ENCODE peak calls at places on chromosome 17, in nine cellular contexts. One of them, this sample, is unnamed. For H3K4me1, the result is how much of the 10 kb centered on the place peaks cover.

GRCh38 chr17:35804658-35805192 is 4.6 kb upstream of the TAF15 start:
- DNase-seq in gastrocnemius medialis: no peak
- DNase-seq in psoas muscle: no peak
- DNase-seq in esophagus squamous epithelium: no peak
- DNase-seq in adrenal gland: peak
- DNase-seq in IMR-90: peak
- DNase-seq in ovary: no peak
- DNase-seq in H9: peak
- DNase-seq in prostate gland: peak
- DNase-seq in this sample: peak

GRCh38 chr17:80992948-80993624 is 1.4 kb downstream of the CHMP6 start:
- DNase-seq in gastrocnemius medialis: no peak
- DNase-seq in adrenal gland: no peak
- DNase-seq in ovary: peak
- DNase-seq in IMR-90: no peak
- DNase-seq in psoas muscle: no peak
- DNase-seq in prostate gland: no peak
- DNase-seq in esophagus squamous epithelium: no peak
- DNase-seq in H9: no peak
- DNase-seq in this sample: no peak

GRCh38 chr17:12952012-12952411 is 65.8 kb downstream of the ELAC2 start:
- DNase-seq in IMR-90: no peak
- DNase-seq in esophagus squamous epithelium: no peak
- DNase-seq in gastrocnemius medialis: no peak
- DNase-seq in ovary: no peak
- DNase-seq in adrenal gland: no peak
- DNase-seq in prostate gland: no peak
- DNase-seq in psoas muscle: no peak
- DNase-seq in H9: no peak
- DNase-seq in this sample: no peak

GRCh38 chr17:69967910-69968411 is 107.1 kb upstream of the KCNJ16 start:
- DNase-seq in ovary: no peak
- DNase-seq in psoas muscle: no peak
- DNase-seq in adrenal gland: no peak
- DNase-seq in gastrocnemius medialis: no peak
- DNase-seq in prostate gland: no peak
- DNase-seq in IMR-90: peak
- DNase-seq in esophagus squamous epithelium: no peak
- DNase-seq in H9: no peak
- DNase-seq in this sample: no peak

GRCh38 chr17:59373879-59374495 is 42.5 kb downstream of the YPEL2 start:
- DNase-seq in ovary: no peak
- DNase-seq in esophagus squamous epithelium: no peak
- DNase-seq in prostate gland: no peak
- DNase-seq in gastrocnemius medialis: peak
- DNase-seq in adrenal gland: no peak
- DNase-seq in H9: no peak
- DNase-seq in psoas muscle: peak
- DNase-seq in IMR-90: peak
- DNase-seq in this sample: peak

GRCh38 chr17:80805032-80805751 is 186.4 kb upstream of the CHMP6 start:
- DNase-seq in esophagus squamous epithelium: no peak
- DNase-seq in IMR-90: peak
- DNase-seq in psoas muscle: no peak
- DNase-seq in ovary: no peak
- DNase-seq in gastrocnemius medialis: no peak
- DNase-seq in adrenal gland: no peak
- DNase-seq in H9: peak
- DNase-seq in prostate gland: no peak
- DNase-seq in this sample: no peak

GRCh38 chr17:70169707-70170597 is 620 bp downstream of the KCNJ2 start:
- DNase-seq in IMR-90: peak
- DNase-seq in gastrocnemius medialis: peak
- DNase-seq in esophagus squamous epithelium: no peak
- DNase-seq in ovary: no peak
- DNase-seq in H9: no peak
- DNase-seq in adrenal gland: no peak
- DNase-seq in psoas muscle: no peak
- DNase-seq in prostate gland: no peak
- DNase-seq in this sample: no peak

GRCh38 chr17:43768382-43768781 is 9.8 kb upstream of the SOST start:
- DNase-seq in prostate gland: no peak
- DNase-seq in psoas muscle: peak
- DNase-seq in esophagus squamous epithelium: no peak
- DNase-seq in adrenal gland: no peak
- DNase-seq in ovary: no peak
- DNase-seq in H9: no peak
- DNase-seq in IMR-90: no peak
- DNase-seq in gastrocnemius medialis: peak
- DNase-seq in this sample: no peak

GRCh38 chr17:79648181-79648831 is 37.5 kb upstream of the RBFOX3 start:
- DNase-seq in ovary: peak
- DNase-seq in H9: peak
- DNase-seq in IMR-90: no peak
- DNase-seq in adrenal gland: peak
- DNase-seq in gastrocnemius medialis: no peak
- DNase-seq in psoas muscle: no peak
- DNase-seq in prostate gland: peak
- DNase-seq in esophagus squamous epithelium: no peak
- DNase-seq in this sample: peak

GRCh38 chr17:82611140-82612058 is 36.8 kb downstream of the WDR45B start:
- DNase-seq in esophagus squamous epithelium: no peak
- DNase-seq in prostate gland: no peak
- DNase-seq in psoas muscle: no peak
- DNase-seq in adrenal gland: no peak
- DNase-seq in ovary: peak
- DNase-seq in H9: no peak
- DNase-seq in IMR-90: peak
- DNase-seq in gastrocnemius medialis: no peak
- DNase-seq in this sample: no peak

GRCh38 chr17:35942588-35943186 is 826 bp downstream of the LYZL6 start:
- DNase-seq in H9: no peak
- DNase-seq in ovary: no peak
- DNase-seq in gastrocnemius medialis: no peak
- DNase-seq in adrenal gland: no peak
- DNase-seq in esophagus squamous epithelium: no peak
- DNase-seq in prostate gland: no peak
- DNase-seq in IMR-90: no peak
- DNase-seq in psoas muscle: no peak
- DNase-seq in this sample: no peak

GRCh38 chr17:28499684-28500357 is 6.3 kb upstream of the FOXN1 start:
- DNase-seq in esophagus squamous epithelium: no peak
- DNase-seq in ovary: no peak
- DNase-seq in prostate gland: no peak
- DNase-seq in adrenal gland: no peak
- DNase-seq in IMR-90: no peak
- DNase-seq in gastrocnemius medialis: no peak
- DNase-seq in H9: no peak
- DNase-seq in psoas muscle: no peak
- DNase-seq in this sample: no peak

GRCh38 chr17:1173456-1174370 is 6.1 kb downstream of the ABR start:
- DNase-seq in prostate gland: no peak
- DNase-seq in ovary: no peak
- DNase-seq in IMR-90: no peak
- DNase-seq in psoas muscle: no peak
- DNase-seq in H9: no peak
- DNase-seq in adrenal gland: no peak
- DNase-seq in esophagus squamous epithelium: no peak
- DNase-seq in gastrocnemius medialis: no peak
- DNase-seq in this sample: no peak

GRCh38 chr17:1171953-1172352 is 7.8 kb downstream of the ABR start:
- DNase-seq in IMR-90: no peak
- DNase-seq in psoas muscle: no peak
- DNase-seq in H9: no peak
- DNase-seq in prostate gland: no peak
- DNase-seq in esophagus squamous epithelium: no peak
- DNase-seq in adrenal gland: no peak
- DNase-seq in gastrocnemius medialis: no peak
- DNase-seq in ovary: no peak
- DNase-seq in this sample: no peak

GRCh38 chr17:1170739-1171138 is 9.0 kb downstream of the ABR start:
- DNase-seq in prostate gland: no peak
- DNase-seq in ovary: no peak
- DNase-seq in H9: no peak
- DNase-seq in adrenal gland: no peak
- DNase-seq in gastrocnemius medialis: no peak
- DNase-seq in esophagus squamous epithelium: no peak
- DNase-seq in IMR-90: no peak
- DNase-seq in psoas muscle: no peak
- DNase-seq in this sample: no peak

GRCh38 chr17:1177099-1177996 is 2.4 kb downstream of the ABR start:
- DNase-seq in prostate gland: no peak
- DNase-seq in H9: no peak
- DNase-seq in esophagus squamous epithelium: no peak
- DNase-seq in ovary: no peak
- DNase-seq in psoas muscle: no peak
- DNase-seq in IMR-90: peak
- DNase-seq in gastrocnemius medialis: no peak
- DNase-seq in adrenal gland: peak
- DNase-seq in this sample: no peak

GRCh38 chr17:1174490-1174889 is 5.3 kb downstream of the ABR start:
- DNase-seq in IMR-90: no peak
- DNase-seq in ovary: no peak
- DNase-seq in prostate gland: no peak
- DNase-seq in esophagus squamous epithelium: no peak
- DNase-seq in adrenal gland: no peak
- DNase-seq in psoas muscle: no peak
- DNase-seq in gastrocnemius medialis: no peak
- DNase-seq in H9: no peak
- DNase-seq in this sample: no peak
- H3K4me1 ChIP-seq in IMR-90: under half
- H3K4me1 ChIP-seq in ovary: under half
- H3K4me1 ChIP-seq in prostate gland: under half
- H3K4me1 ChIP-seq in esophagus squamous epithelium: half or more
- H3K4me1 ChIP-seq in adrenal gland: half or more
- H3K4me1 ChIP-seq in psoas muscle: under half
- H3K4me1 ChIP-seq in gastrocnemius medialis: under half
- H3K4me1 ChIP-seq in H9: under half
- H3K4me1 ChIP-seq in this sample: under half

GRCh38 chr17:63786961-63787711 is 13.2 kb downstream of the DDX42 start:
- DNase-seq in prostate gland: no peak
- DNase-seq in esophagus squamous epithelium: no peak
- DNase-seq in adrenal gland: no peak
- DNase-seq in H9: no peak
- DNase-seq in IMR-90: no peak
- DNase-seq in gastrocnemius medialis: no peak
- DNase-seq in ovary: no peak
- DNase-seq in psoas muscle: no peak
- DNase-seq in this sample: no peak
- H3K4me1 ChIP-seq in prostate gland: under half
- H3K4me1 ChIP-seq in esophagus squamous epithelium: under half
- H3K4me1 ChIP-seq in adrenal gland: under half
- H3K4me1 ChIP-seq in H9: under half
- H3K4me1 ChIP-seq in IMR-90: under half
- H3K4me1 ChIP-seq in gastrocnemius medialis: under half
- H3K4me1 ChIP-seq in ovary: under half
- H3K4me1 ChIP-seq in psoas muscle: under half
- H3K4me1 ChIP-seq in this sample: under half

DNA sequence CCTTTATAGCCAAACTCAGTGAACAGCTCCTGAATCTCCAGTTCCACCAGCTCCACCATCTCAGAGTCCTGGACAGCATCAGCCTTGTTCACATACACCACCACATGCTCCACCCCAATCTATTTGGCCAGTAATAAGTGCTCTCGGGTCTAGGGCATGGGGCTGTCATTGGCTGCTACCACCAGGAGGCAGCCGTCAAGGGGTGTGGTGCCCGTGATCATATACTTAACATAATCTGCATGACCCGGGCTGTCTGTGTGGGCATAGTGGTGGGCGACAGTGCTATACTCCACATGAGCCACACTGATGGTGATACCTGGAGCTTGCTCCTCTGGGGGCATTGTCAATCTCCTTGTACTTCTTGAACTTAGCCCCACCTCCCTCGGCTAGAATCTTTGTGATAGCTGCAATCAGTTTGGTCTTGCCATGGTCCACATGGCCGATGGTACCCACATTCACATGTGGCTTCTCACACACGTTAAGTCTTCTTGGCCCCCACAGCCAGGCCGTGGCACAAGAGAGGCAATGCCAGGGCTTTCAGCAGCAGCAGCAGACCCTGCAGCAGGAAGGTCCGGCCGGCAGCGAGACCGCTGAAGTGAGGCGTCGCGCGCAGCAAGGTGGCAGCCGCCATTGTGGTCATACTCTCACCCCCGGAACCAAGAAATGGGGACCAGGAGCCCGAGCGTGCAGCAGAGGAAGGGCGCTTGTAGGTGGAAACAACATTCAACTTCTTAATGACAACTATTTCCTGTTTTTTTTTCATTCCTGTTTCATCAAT is 210.3 kb upstream of the WSB1 start:
- DNase-seq in prostate gland: no peak
- DNase-seq in adrenal gland: no peak
- DNase-seq in IMR-90: no peak
- DNase-seq in ovary: no peak
- DNase-seq in H9: no peak
- DNase-seq in esophagus squamous epithelium: no peak
- DNase-seq in psoas muscle: no peak
- DNase-seq in gastrocnemius medialis: no peak
- DNase-seq in this sample: no peak
- H3K4me1 ChIP-seq in prostate gland: under half
- H3K4me1 ChIP-seq in adrenal gland: under half
- H3K4me1 ChIP-seq in IMR-90: under half
- H3K4me1 ChIP-seq in ovary: under half
- H3K4me1 ChIP-seq in H9: under half
- H3K4me1 ChIP-seq in esophagus squamous epithelium: under half
- H3K4me1 ChIP-seq in psoas muscle: under half
- H3K4me1 ChIP-seq in gastrocnemius medialis: under half
- H3K4me1 ChIP-seq in this sample: under half

GRCh38 chr17:14297161-14297851 is 3.6 kb upstream of the HS3ST3B1 start:
- DNase-seq in prostate gland: no peak
- DNase-seq in H9: peak
- DNase-seq in IMR-90: no peak
- DNase-seq in esophagus squamous epithelium: no peak
- DNase-seq in gastrocnemius medialis: no peak
- DNase-seq in adrenal gland: no peak
- DNase-seq in psoas muscle: peak
- DNase-seq in ovary: peak
- DNase-seq in this sample: no peak

GRCh38 chr17:14298221-14298994 is 2.5 kb upstream of the HS3ST3B1 start:
- DNase-seq in ovary: no peak
- DNase-seq in IMR-90: no peak
- DNase-seq in H9: peak
- DNase-seq in esophagus squamous epithelium: no peak
- DNase-seq in psoas muscle: no peak
- DNase-seq in adrenal gland: no peak
- DNase-seq in prostate gland: no peak
- DNase-seq in gastrocnemius medialis: no peak
- DNase-seq in this sample: no peak

GRCh38 chr17:14295676-14296075 is 5.2 kb upstream of the HS3ST3B1 start:
- DNase-seq in IMR-90: no peak
- DNase-seq in H9: peak
- DNase-seq in gastrocnemius medialis: no peak
- DNase-seq in psoas muscle: no peak
- DNase-seq in adrenal gland: no peak
- DNase-seq in esophagus squamous epithelium: no peak
- DNase-seq in ovary: no peak
- DNase-seq in prostate gland: no peak
- DNase-seq in this sample: no peak

GRCh38 chr17:14296511-14296910 is 4.4 kb upstream of the HS3ST3B1 start:
- DNase-seq in gastrocnemius medialis: no peak
- DNase-seq in prostate gland: no peak
- DNase-seq in IMR-90: no peak
- DNase-seq in esophagus squamous epithelium: no peak
- DNase-seq in psoas muscle: no peak
- DNase-seq in H9: peak
- DNase-seq in ovary: no peak
- DNase-seq in adrenal gland: no peak
- DNase-seq in this sample: no peak

GRCh38 chr17:14294876-14295275 is 6.0 kb upstream of the HS3ST3B1 start:
- DNase-seq in H9: peak
- DNase-seq in esophagus squamous epithelium: no peak
- DNase-seq in prostate gland: no peak
- DNase-seq in psoas muscle: no peak
- DNase-seq in ovary: no peak
- DNase-seq in gastrocnemius medialis: no peak
- DNase-seq in adrenal gland: no peak
- DNase-seq in IMR-90: no peak
- DNase-seq in this sample: no peak
- H3K4me1 ChIP-seq in H9: under half
- H3K4me1 ChIP-seq in esophagus squamous epithelium: under half
- H3K4me1 ChIP-seq in prostate gland: under half
- H3K4me1 ChIP-seq in psoas muscle: under half
- H3K4me1 ChIP-seq in ovary: under half
- H3K4me1 ChIP-seq in gastrocnemius medialis: under half
- H3K4me1 ChIP-seq in adrenal gland: under half
- H3K4me1 ChIP-seq in IMR-90: under half
- H3K4me1 ChIP-seq in this sample: under half

This sample was measured in ascending aorta.